ENCODE peak calls at places on chromosomes 13 and 19, in six cellular contexts. J, Z, T, M, P and D are unnamed samples.

GRCh38 chr19:50460161-50460765 is 16.0 kb upstream of the EMC10 start:
- DNase-seq in J (no peak), Z (no peak), T (peak; percentile 91), M (no peak), P (peak; percentile 6), D (peak; percentile 71)

GRCh38 chr13:68897331-68897730 is 1210.3 kb upstream of the ATXN8OS start:
- DNase-seq in J (no peak), Z (no peak), T (no peak), M (no peak), P (no peak), D (no peak)

GRCh38 chr13:104984296-104984818 is 1551.1 kb downstream of the EFNB2 start:
- DNase-seq in J (peak; percentile 47), Z (no peak), T (peak; percentile 90), M (no peak), P (peak; percentile 77), D (peak; percentile 60)

GRCh38 chr19:574658-575526 is 2.5 kb downstream of the BSG start:
- DNase-seq in J (no peak), Z (no peak), T (peak; percentile 64), M (no peak), P (peak; percentile 64), D (no peak)

GRCh38 chr13:98103942-98104880 is 38.7 kb upstream of the FARP1 start:
- DNase-seq in J (no peak), Z (no peak), T (no peak), M (no peak), P (no peak), D (no peak)

GRCh38 chr13:37029617-37030016 is 29.0 kb downstream of the EXOSC8 start:
- DNase-seq in J (no peak), Z (no peak), T (no peak), M (no peak), P (peak; percentile 21), D (no peak)

GRCh38 chr13:36549771-36550170 is 117.5 kb downstream of the CCNA1 start:
- DNase-seq in J (no peak), Z (no peak), T (no peak), M (peak; percentile 15), P (no peak), D (no peak)

GRCh38 chr19:51810228-51810627 is 15.3 kb downstream of the FPR3 start:
- DNase-seq in J (no peak), Z (no peak), T (no peak), M (no peak), P (no peak), D (no peak)

GRCh38 chr19:49210108-49210900 is 52.7 kb downstream of the TRPM4 start:
- DNase-seq in J (no peak), Z (no peak), T (peak; percentile 37), M (peak; percentile 57), P (peak; percentile 82), D (no peak)

GRCh38 chr19:16814526-16815100 is 14.6 kb upstream of the SIN3B start:
- DNase-seq in J (peak; percentile 29), Z (no peak), T (no peak), M (no peak), P (peak; percentile 53), D (no peak)

GRCh38 chr13:109243311-109243951 is 543.0 kb downstream of the IRS2 start:
- DNase-seq in J (no peak), Z (no peak), T (no peak), M (no peak), P (peak; percentile 88), D (peak; percentile 91)

GRCh38 chr13:105918842-105919741 is 616.4 kb downstream of the EFNB2 start:
- DNase-seq in J (no peak), Z (no peak), T (no peak), M (no peak), P (peak; percentile 71), D (peak; percentile 48)

GRCh38 chr13:31372454-31372853 is 172.7 kb downstream of the B3GLCT start:
- DNase-seq in J (no peak), Z (no peak), T (no peak), M (no peak), P (no peak), D (no peak)

GRCh38 chr13:59201836-59202235 is 961.9 kb downstream of the DIAPH3 start:
- DNase-seq in J (no peak), Z (no peak), T (peak; percentile 1), M (no peak), P (no peak), D (no peak)

GRCh38 chr19:13430790-13431582 is 75.3 kb downstream of the CACNA1A start:
- DNase-seq in J (no peak), Z (peak; percentile 21), T (peak; percentile 66), M (peak; percentile 17), P (peak; percentile 5), D (no peak)

GRCh38 chr13:111853766-111854165 is 213.2 kb upstream of the SOX1 start:
- DNase-seq in J (no peak), Z (no peak), T (no peak), M (no peak), P (no peak), D (no peak)

GRCh38 chr19:54670576-54671347 is 8.0 kb downstream of the LILRB4 start:
- DNase-seq in J (no peak), Z (no peak), T (no peak), M (no peak), P (no peak), D (no peak)

GRCh38 chr19:45168767-45169351 is 8.1 kb upstream of the NKPD1 start:
- DNase-seq in J (no peak), Z (no peak), T (no peak), M (no peak), P (no peak), D (no peak)

GRCh38 chr19:4909897-4910593 is 744 bp downstream of the UHRF1 start:
- DNase-seq in J (no peak), Z (peak; percentile 89), T (peak; percentile 96), M (peak; percentile 93), P (peak; percentile 77), D (no peak)

GRCh38 chr19:18856385-18857126 is 24.8 kb downstream of the UPF1 start:
- DNase-seq in J (no peak), Z (no peak), T (no peak), M (no peak), P (peak; percentile 56), D (no peak)

GRCh38 chr19:48396010-48396870 is 2.8 kb downstream of the GRIN2D start:
- DNase-seq in J (no peak), Z (no peak), T (no peak), M (no peak), P (no peak), D (no peak)

GRCh38 chr19:55705972-55706371 is 30.9 kb downstream of the EPN1 start:
- DNase-seq in J (no peak), Z (no peak), T (no peak), M (no peak), P (no peak), D (no peak)

GRCh38 chr19:19042732-19043274 is 9.4 kb downstream of the ARMC6 start:
- DNase-seq in J (no peak), Z (no peak), T (no peak), M (no peak), P (no peak), D (no peak)

GRCh38 chr13:33536639-33537425 is 251.3 kb upstream of the STARD13 start:
- DNase-seq in J (peak; percentile 61), Z (no peak), T (no peak), M (no peak), P (peak; percentile 75), D (no peak)

GRCh38 chr19:34577531-34578101 is 96.1 kb downstream of the WTIP start:
- DNase-seq in J (no peak), Z (no peak), T (no peak), M (no peak), P (no peak), D (no peak)

GRCh38 chr13:78753457-78753856 is 94.5 kb upstream of the OBI1 start:
- DNase-seq in J (no peak), Z (no peak), T (no peak), M (no peak), P (no peak), D (no peak)

GRCh38 chr13:28380319-28380718 is 114.6 kb downstream of the FLT1 start:
- DNase-seq in J (no peak), Z (no peak), T (no peak), M (no peak), P (no peak), D (no peak)

GRCh38 chr13:20960663-20961309 is 58.2 kb upstream of the XPO4 start:
- DNase-seq in J (no peak), Z (no peak), T (no peak), M (no peak), P (no peak), D (no peak)

GRCh38 chr13:51235756-51236564 is 13.8 kb downstream of the FAM124A start:
- DNase-seq in J (no peak), Z (no peak), T (no peak), M (no peak), P (no peak), D (no peak)

GRCh38 chr19:1651548-1652394 is 644 bp downstream of the TCF3 start:
- DNase-seq in J (no peak), Z (no peak), T (peak; percentile 52), M (peak; percentile 42), P (peak; percentile 12), D (no peak)

GRCh38 chr19:55418185-55418584 is 10.6 kb upstream of the UBE2S start:
- DNase-seq in J (peak; percentile 31), Z (no peak), T (peak; percentile 75), M (peak; percentile 67), P (peak; percentile 79), D (peak; percentile 65)

GRCh38 chr13:41052441-41052840 is 8.9 kb upstream of the WBP4 start:
- DNase-seq in J (no peak), Z (no peak), T (no peak), M (no peak), P (no peak), D (no peak)

GRCh38 chr13:62131604-62132003 is 716.0 kb upstream of the PCDH20 start:
- DNase-seq in J (no peak), Z (no peak), T (no peak), M (no peak), P (no peak), D (no peak)